ENCODE peak calls at places on chromosomes 5 and 9, in ten cellular contexts. U is body of pancreas, D is testis, Y is thyroid gland, I is adrenal gland, M is A549, W is ovary, P is IMR-90, B is uterus, F is transverse colon. C is an unnamed sample. For H3K4me1, the result is how much of the 10 kb centered on the place peaks cover.

GRCh38 chr9:26245072-26245471 is 566.8 kb upstream of the TUSC1 start:
- DNase-seq in U (no peak), D (no peak), Y (no peak), I (no peak), M (no peak), W (no peak), P (peak), B (no peak), F (no peak), C (no peak)

GRCh38 chr5:163760498-163760897 is 255.1 kb downstream of the MAT2B start:
- DNase-seq in U (no peak), D (no peak), Y (no peak), I (no peak), M (no peak), W (no peak), P (peak), B (no peak), F (no peak), C (no peak)

GRCh38 chr5:39604491-39604890 is 179.7 kb upstream of the DAB2 start:
- DNase-seq in U (no peak), D (no peak), Y (no peak), I (no peak), M (no peak), W (no peak), P (no peak), B (no peak), F (no peak), C (no peak)

GRCh38 chr9:133956520-133957076 is 35.5 kb downstream of the VAV2 start:
- DNase-seq in U (peak), D (no peak), Y (peak), I (peak), M (no peak), W (no peak), P (peak), B (no peak), F (no peak), C (peak)

GRCh38 chr9:36136894-36137391 is 410 bp downstream of the GLIPR2 start:
- DNase-seq in U (no peak), D (no peak), Y (peak), I (no peak), M (no peak), W (no peak), P (no peak), B (no peak), F (no peak), C (no peak)

GRCh38 chr5:35919191-35919590 is 19.2 kb downstream of the CAPSL start:
- DNase-seq in U (peak), D (peak), Y (no peak), I (no peak), M (no peak), W (no peak), P (peak), B (no peak), F (no peak), C (no peak)

GRCh38 chr5:139796061-139796806 is 626 bp downstream of the PSD2 start:
- DNase-seq in U (no peak), D (no peak), Y (no peak), I (no peak), M (no peak), W (no peak), P (no peak), B (no peak), F (no peak), C (no peak)

GRCh38 chr9:113299800-113300292 is 3.3 kb downstream of the RNF183 start:
- DNase-seq in U (peak), D (no peak), Y (no peak), I (no peak), M (no peak), W (no peak), P (no peak), B (no peak), F (peak), C (no peak)

GRCh38 chr5:149301744-149302380 is 30.2 kb downstream of the AFAP1L1 start:
- DNase-seq in U (no peak), D (no peak), Y (no peak), I (no peak), M (no peak), W (no peak), P (peak), B (no peak), F (no peak), C (no peak)

GRCh38 chr5:79794347-79794746 is 104.7 kb downstream of the CMYA5 start:
- DNase-seq in U (no peak), D (no peak), Y (no peak), I (no peak), M (no peak), W (no peak), P (no peak), B (no peak), F (no peak), C (no peak)

GRCh38 chr5:1443991-1444360 is 1.3 kb downstream of the SLC6A3 start:
- DNase-seq in U (no peak), D (no peak), Y (no peak), I (no peak), M (no peak), W (no peak), P (no peak), B (no peak), F (no peak), C (no peak)

GRCh38 chr9:69919461-69920061 is 98.9 kb downstream of the CFAP95 start:
- DNase-seq in U (no peak), D (no peak), Y (no peak), I (no peak), M (peak), W (no peak), P (peak), B (no peak), F (no peak), C (no peak)

GRCh38 chr5:131416729-131417128 is 152.9 kb downstream of the CDC42SE2 start:
- DNase-seq in U (no peak), D (no peak), Y (no peak), I (no peak), M (no peak), W (no peak), P (no peak), B (no peak), F (no peak), C (no peak)

GRCh38 chr5:139571966-139572365 is 10.8 kb downstream of the UBE2D2 start:
- DNase-seq in U (no peak), D (no peak), Y (no peak), I (no peak), M (no peak), W (no peak), P (no peak), B (no peak), F (no peak), C (no peak)

GRCh38 chr5:54619732-54620582 is 102.4 kb downstream of the SNX18 start:
- DNase-seq in U (no peak), D (no peak), Y (no peak), I (no peak), M (no peak), W (no peak), P (peak), B (no peak), F (no peak), C (no peak)

DNA sequence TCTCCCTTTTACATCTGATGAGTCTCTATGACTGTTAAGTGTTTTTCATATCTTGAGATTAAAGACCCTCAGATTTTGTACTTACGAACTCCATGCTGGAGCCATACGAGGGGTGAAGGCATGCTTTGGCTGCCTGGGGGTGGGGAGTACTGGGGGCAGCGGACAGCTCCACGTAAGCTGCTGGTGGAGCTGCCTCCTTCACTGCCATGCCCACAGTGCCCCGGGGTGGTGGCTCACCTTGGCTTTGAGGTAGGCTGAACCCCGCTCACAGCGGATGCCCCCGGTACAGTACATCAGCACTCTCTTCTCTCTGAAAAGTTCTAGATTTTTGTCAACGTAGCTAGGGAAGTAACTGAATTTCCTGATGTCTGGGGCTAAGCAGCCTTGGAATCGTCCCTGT is 27.9 kb downstream of the TSTD2 start:
- DNase-seq in U (no peak), D (no peak), Y (no peak), I (no peak), M (no peak), W (no peak), P (no peak), B (no peak), F (no peak), C (no peak)
- H3K4me1 ChIP-seq in U (under half), D (under half), Y (under half), I (under half), M (under half), W (under half), P (under half), B (under half), F (under half), C (under half)

GRCh38 chr9:89684218-89684617 is 79.4 kb downstream of the GADD45G start:
- DNase-seq in U (peak), D (no peak), Y (no peak), I (no peak), M (no peak), W (no peak), P (no peak), B (no peak), F (no peak), C (no peak)

GRCh38 chr9:89686134-89686533 is 81.3 kb downstream of the GADD45G start:
- DNase-seq in U (peak), D (peak), Y (no peak), I (peak), M (no peak), W (no peak), P (no peak), B (no peak), F (no peak), C (no peak)

GRCh38 chr9:89683626-89684025 is 78.8 kb downstream of the GADD45G start:
- DNase-seq in U (no peak), D (no peak), Y (no peak), I (no peak), M (no peak), W (no peak), P (no peak), B (no peak), F (no peak), C (no peak)

GRCh38 chr9:89685698-89686097 is 80.9 kb downstream of the GADD45G start:
- DNase-seq in U (no peak), D (no peak), Y (no peak), I (no peak), M (no peak), W (no peak), P (no peak), B (no peak), F (no peak), C (no peak)

DNA sequence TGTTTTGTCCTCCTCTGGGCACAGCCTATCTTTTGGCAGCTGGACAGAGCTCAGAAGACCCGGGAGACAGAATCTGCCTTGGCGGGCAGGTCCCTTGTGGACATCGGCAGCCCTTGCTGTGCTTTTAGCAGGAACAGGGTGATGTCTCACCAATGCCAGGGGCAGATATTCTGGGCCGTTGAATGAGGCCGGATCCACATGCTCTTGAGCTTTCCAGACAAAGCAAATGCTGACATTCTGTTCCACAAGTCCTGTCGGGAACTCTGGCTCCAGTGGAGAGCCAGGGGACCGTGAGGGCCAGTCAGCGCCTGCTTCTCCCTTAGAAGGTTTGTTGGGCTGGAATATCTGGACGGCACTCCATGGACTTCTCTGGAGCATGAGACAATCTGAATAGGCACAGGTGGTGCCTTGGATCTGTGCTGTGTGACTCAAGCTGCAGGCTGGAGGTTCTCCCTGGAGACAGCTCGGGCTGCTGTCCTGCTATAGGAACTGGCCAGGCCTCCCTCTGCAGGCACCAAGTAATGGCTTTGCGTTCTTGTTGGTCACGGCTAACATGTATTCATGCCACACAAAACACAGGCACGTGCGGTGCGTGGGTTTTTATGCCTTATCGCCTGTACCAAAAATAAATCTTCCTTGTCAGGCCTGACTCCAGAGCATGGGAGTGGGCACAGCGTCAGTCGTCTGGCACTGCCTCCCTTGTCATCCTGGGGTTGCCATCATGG is 80.3 kb downstream of the GADD45G start:
- DNase-seq in U (peak), D (peak), Y (peak), I (peak), M (no peak), W (peak), P (no peak), B (no peak), F (no peak), C (peak)
- TF ChIP-seq POLR2A in U (peak), D (no peak), Y (no peak), I (peak), M (no peak), W (no peak), P (no peak), B (no peak), F (no peak), C (no peak)

GRCh38 chr5:95942968-95943367 is 18.7 kb downstream of the ELL2 start:
- DNase-seq in U (no peak), D (no peak), Y (no peak), I (no peak), M (no peak), W (no peak), P (no peak), B (no peak), F (no peak), C (no peak)
- H3K4me1 ChIP-seq in U (half or more), D (under half), Y (under half), I (under half), M (under half), W (under half), P (under half), B (under half), F (under half), C (under half)

DNA sequence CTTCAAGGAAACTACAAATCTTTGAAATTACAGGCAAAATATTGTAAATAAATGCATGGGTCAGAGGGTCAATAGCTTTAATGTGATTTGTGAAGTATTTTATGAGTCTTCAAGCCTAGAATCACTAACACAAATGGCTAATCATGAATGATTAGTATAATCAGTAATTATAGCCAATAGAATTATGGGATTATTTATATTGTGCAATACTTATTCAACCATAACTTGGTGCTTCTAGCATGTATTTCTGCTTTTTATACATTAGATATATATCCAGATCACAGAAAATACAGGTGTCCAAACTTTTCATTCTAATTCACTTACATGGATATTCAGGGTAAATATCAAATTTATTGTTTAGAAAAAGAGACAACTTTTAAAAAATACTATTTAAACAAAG is 12.1 kb downstream of the HCN1 start:
- DNase-seq in U (no peak), D (no peak), Y (no peak), I (no peak), M (no peak), W (no peak), P (no peak), B (no peak), F (no peak), C (no peak)
- TF ChIP-seq POLR2A in U (no peak), D (no peak), Y (no peak), I (no peak), M (no peak), W (no peak), P (no peak), B (no peak), F (no peak), C (no peak)

GRCh38 chr9:121752929-121753328 is 101.5 kb downstream of the DAB2IP start:
- DNase-seq in U (no peak), D (no peak), Y (no peak), I (no peak), M (no peak), W (no peak), P (no peak), B (no peak), F (no peak), C (no peak)
- H3K4me1 ChIP-seq in U (half or more), D (half or more), Y (under half), I (half or more), M (under half), W (half or more), P (under half), B (half or more), F (under half), C (half or more)

DNA sequence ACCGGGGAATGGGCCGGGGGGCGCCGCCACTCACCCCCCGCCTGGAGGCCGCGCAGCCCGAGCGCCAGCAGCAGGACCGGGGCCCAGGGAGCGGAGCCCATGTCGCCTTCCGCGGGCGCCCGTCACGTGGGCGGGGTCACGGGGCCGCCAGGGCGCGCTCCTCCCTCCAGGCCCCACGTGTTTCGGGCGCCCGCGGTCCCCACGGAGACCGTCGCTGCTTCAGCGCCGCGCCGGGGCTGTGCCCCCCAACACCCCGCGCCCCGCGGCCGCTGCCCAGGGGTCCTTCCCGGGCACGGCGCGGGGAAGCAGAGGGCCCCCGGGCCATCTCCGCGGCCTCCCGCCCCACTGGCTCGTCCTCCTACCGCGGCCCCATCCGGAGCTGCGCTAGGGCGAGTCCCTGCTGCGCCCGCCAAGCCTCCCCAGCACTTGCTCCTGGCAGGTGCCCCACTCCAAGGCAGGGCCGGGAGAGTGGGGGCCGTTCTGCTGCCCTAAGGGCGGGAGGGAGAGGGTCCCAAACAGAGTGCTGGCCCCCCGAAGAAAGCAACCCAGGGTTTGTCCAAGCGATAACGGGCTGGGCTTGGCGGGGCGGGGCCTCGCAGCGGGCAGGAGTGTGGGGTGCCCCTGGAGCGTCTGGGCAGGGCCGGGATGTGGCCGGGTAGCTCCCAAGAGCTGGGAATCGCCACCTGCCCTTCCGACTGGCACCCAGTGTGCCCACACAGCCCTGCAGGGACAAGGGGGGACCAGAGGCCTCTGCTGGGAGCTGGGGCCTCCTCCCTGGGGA is at the start of gene DPP7:
- DNase-seq in U (peak), D (peak), Y (peak), I (peak), M (peak), W (peak), P (peak), B (peak), F (peak), C (peak)
- TF ChIP-seq POLR2A in U (peak), D (no peak), Y (peak), I (peak), M (peak), W (no peak), P (no peak), B (peak), F (no peak), C (no peak)

GRCh38 chr5:298737-299125 is 22.8 kb upstream of the AHRR start:
- DNase-seq in U (no peak), D (no peak), Y (no peak), I (no peak), M (no peak), W (no peak), P (no peak), B (no peak), F (no peak), C (no peak)
- H3K4me1 ChIP-seq in U (under half), D (under half), Y (under half), I (under half), M (under half), W (under half), P (under half), B (under half), F (under half), C (under half)

GRCh38 chr5:141320225-141321169 is at the start of gene TAF7:
- DNase-seq in U (peak), D (peak), Y (peak), I (peak), M (peak), W (peak), P (peak), B (peak), F (peak), C (peak)
- TF ChIP-seq POLR2A in U (peak), D (peak), Y (peak), I (peak), M (peak), W (peak), P (peak), B (peak), F (peak), C (peak)

GRCh38 chr5:134545070-134545868 is 19.8 kb downstream of the JADE2 start:
- DNase-seq in U (peak), D (peak), Y (no peak), I (peak), M (no peak), W (peak), P (no peak), B (peak), F (peak), C (peak)

GRCh38 chr5:134540747-134541733 is 15.6 kb downstream of the JADE2 start:
- DNase-seq in U (no peak), D (no peak), Y (no peak), I (no peak), M (no peak), W (no peak), P (no peak), B (no peak), F (no peak), C (no peak)

GRCh38 chr5:134547579-134547978 is 22.1 kb downstream of the JADE2 start:
- DNase-seq in U (peak), D (no peak), Y (peak), I (peak), M (no peak), W (peak), P (peak), B (peak), F (no peak), C (no peak)

GRCh38 chr5:134541736-134542376 is 16.4 kb downstream of the JADE2 start:
- DNase-seq in U (peak), D (peak), Y (peak), I (peak), M (no peak), W (peak), P (peak), B (peak), F (peak), C (peak)

DNA sequence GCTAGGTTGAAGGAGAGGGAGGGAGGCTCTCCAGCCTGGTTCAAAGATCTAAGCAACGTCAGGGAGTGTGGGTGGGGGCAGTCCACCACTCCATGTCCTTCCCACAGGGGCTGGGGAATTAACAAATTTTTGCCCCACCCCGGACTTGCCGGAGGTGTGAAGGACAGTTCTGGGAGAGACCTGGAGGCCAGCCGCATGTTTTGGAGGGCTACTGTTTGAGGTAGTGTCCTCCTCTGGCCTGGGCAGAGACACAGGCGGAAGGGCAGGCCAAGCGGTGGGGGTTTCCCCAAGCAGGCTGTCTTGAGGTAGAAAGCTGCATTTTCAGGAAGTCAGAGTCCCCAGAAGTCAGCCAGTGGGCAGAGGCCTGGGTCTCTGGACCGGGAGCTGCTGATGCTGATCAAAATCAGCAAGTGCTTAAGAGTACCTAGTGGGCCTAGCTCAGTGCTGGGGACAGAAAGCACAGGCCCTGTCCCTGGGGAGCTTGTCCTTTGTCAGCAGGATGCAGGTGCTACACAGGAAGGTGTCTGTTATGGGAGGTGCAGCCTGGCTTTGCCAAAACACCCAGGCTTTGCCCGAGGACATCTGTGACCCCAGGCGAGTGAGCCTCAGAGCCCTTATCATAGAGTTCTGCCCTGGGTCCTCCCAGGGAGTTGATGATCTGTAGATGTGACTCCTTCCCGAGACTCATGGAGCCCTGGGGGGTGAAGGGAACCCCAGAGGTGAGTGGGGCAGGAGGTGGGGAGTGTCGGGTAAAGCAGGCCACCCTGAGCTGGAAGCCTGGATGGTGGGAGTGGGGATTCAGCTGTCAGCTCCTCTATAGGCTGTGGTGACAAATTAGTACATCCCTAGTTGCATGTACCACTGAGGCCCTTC is 18.6 kb downstream of the JADE2 start:
- DNase-seq in U (no peak), D (no peak), Y (no peak), I (no peak), M (no peak), W (no peak), P (no peak), B (no peak), F (peak), C (peak)
- H3K4me1 ChIP-seq in U (under half), D (under half), Y (under half), I (under half), M (under half), W (under half), P (under half), B (under half), F (half or more), C (half or more)